ENCODE peak calls at places on chromosomes 13 and 19, in nine cellular contexts. One of them, this sample, is unnamed.

GRCh38 chr13:25180795-25181537 is 8.9 kb upstream of the AMER2 start:
- DNase-seq in H1: no peak
- DNase-seq in CD8-positive, alpha-beta T cell: no peak
- DNase-seq in fibroblast of lung: no peak
- DNase-seq in stomach: no peak
- DNase-seq in IMR-90: no peak
- DNase-seq in gastrocnemius medialis: peak; percentile 26
- DNase-seq in effector memory CD4-positive, alpha-beta T cell: no peak
- DNase-seq in left lung: no peak
- DNase-seq in this sample: no peak

GRCh38 chr13:114015608-114016295 is 41.9 kb upstream of the C13orf46 start:
- DNase-seq in IMR-90: peak; percentile 31
- DNase-seq in gastrocnemius medialis: peak; percentile 79
- DNase-seq in effector memory CD4-positive, alpha-beta T cell: no peak
- DNase-seq in H1: no peak
- DNase-seq in CD8-positive, alpha-beta T cell: no peak
- DNase-seq in fibroblast of lung: peak; percentile 84
- DNase-seq in stomach: peak; percentile 64
- DNase-seq in left lung: no peak
- DNase-seq in this sample: peak; percentile 60

GRCh38 chr19:43694553-43694952 is 21.3 kb upstream of the IRGC start:
- DNase-seq in H1: no peak
- DNase-seq in stomach: no peak
- DNase-seq in CD8-positive, alpha-beta T cell: no peak
- DNase-seq in effector memory CD4-positive, alpha-beta T cell: no peak
- DNase-seq in gastrocnemius medialis: no peak
- DNase-seq in fibroblast of lung: no peak
- DNase-seq in left lung: no peak
- DNase-seq in IMR-90: no peak
- DNase-seq in this sample: no peak

GRCh38 chr13:46143239-46143701 is 38.4 kb upstream of the CPB2 start:
- DNase-seq in left lung: no peak
- DNase-seq in CD8-positive, alpha-beta T cell: no peak
- DNase-seq in stomach: no peak
- DNase-seq in fibroblast of lung: no peak
- DNase-seq in effector memory CD4-positive, alpha-beta T cell: no peak
- DNase-seq in gastrocnemius medialis: no peak
- DNase-seq in H1: no peak
- DNase-seq in IMR-90: no peak
- DNase-seq in this sample: no peak

GRCh38 chr13:42420304-42420703 is 148.4 kb downstream of the AKAP11 start:
- DNase-seq in CD8-positive, alpha-beta T cell: no peak
- DNase-seq in gastrocnemius medialis: no peak
- DNase-seq in effector memory CD4-positive, alpha-beta T cell: no peak
- DNase-seq in H1: no peak
- DNase-seq in stomach: no peak
- DNase-seq in fibroblast of lung: no peak
- DNase-seq in left lung: no peak
- DNase-seq in IMR-90: no peak
- DNase-seq in this sample: no peak

GRCh38 chr13:29161653-29162052 is 341.5 kb downstream of the MTUS2 start:
- DNase-seq in effector memory CD4-positive, alpha-beta T cell: no peak
- DNase-seq in stomach: no peak
- DNase-seq in fibroblast of lung: no peak
- DNase-seq in IMR-90: no peak
- DNase-seq in CD8-positive, alpha-beta T cell: no peak
- DNase-seq in left lung: no peak
- DNase-seq in H1: no peak
- DNase-seq in gastrocnemius medialis: no peak
- DNase-seq in this sample: no peak

GRCh38 chr13:33016414-33017409 is at the start of gene KL:
- DNase-seq in effector memory CD4-positive, alpha-beta T cell: no peak
- DNase-seq in left lung: peak; percentile 46
- DNase-seq in fibroblast of lung: no peak
- DNase-seq in stomach: peak; percentile 38
- DNase-seq in CD8-positive, alpha-beta T cell: no peak
- DNase-seq in IMR-90: no peak
- DNase-seq in H1: no peak
- DNase-seq in gastrocnemius medialis: no peak
- DNase-seq in this sample: peak; percentile 22

GRCh38 chr13:109274188-109274821 is 512.1 kb downstream of the IRS2 start:
- DNase-seq in gastrocnemius medialis: no peak
- DNase-seq in IMR-90: peak; percentile 72
- DNase-seq in fibroblast of lung: peak; percentile 91
- DNase-seq in CD8-positive, alpha-beta T cell: no peak
- DNase-seq in stomach: no peak
- DNase-seq in H1: peak; percentile 50
- DNase-seq in left lung: no peak
- DNase-seq in effector memory CD4-positive, alpha-beta T cell: no peak
- DNase-seq in this sample: no peak

GRCh38 chr13:73060251-73061160 is 1.7 kb downstream of the KLF5 start:
- DNase-seq in IMR-90: peak; percentile 82
- DNase-seq in stomach: no peak
- DNase-seq in gastrocnemius medialis: peak; percentile 28
- DNase-seq in effector memory CD4-positive, alpha-beta T cell: no peak
- DNase-seq in CD8-positive, alpha-beta T cell: no peak
- DNase-seq in H1: no peak
- DNase-seq in left lung: peak; percentile 36
- DNase-seq in fibroblast of lung: peak; percentile 78
- DNase-seq in this sample: no peak

GRCh38 chr13:20019033-20019432 is 60.5 kb downstream of the ZMYM2 start:
- DNase-seq in fibroblast of lung: no peak
- DNase-seq in gastrocnemius medialis: no peak
- DNase-seq in left lung: no peak
- DNase-seq in stomach: no peak
- DNase-seq in effector memory CD4-positive, alpha-beta T cell: no peak
- DNase-seq in H1: no peak
- DNase-seq in IMR-90: no peak
- DNase-seq in CD8-positive, alpha-beta T cell: no peak
- DNase-seq in this sample: no peak

GRCh38 chr19:1833540-1833939 is 14.7 kb downstream of the REXO1 start:
- DNase-seq in CD8-positive, alpha-beta T cell: no peak
- DNase-seq in H1: no peak
- DNase-seq in fibroblast of lung: no peak
- DNase-seq in effector memory CD4-positive, alpha-beta T cell: no peak
- DNase-seq in left lung: no peak
- DNase-seq in stomach: no peak
- DNase-seq in IMR-90: no peak
- DNase-seq in gastrocnemius medialis: no peak
- DNase-seq in this sample: no peak
- H3K27ac ChIP-seq in CD8-positive, alpha-beta T cell: no peak overlapping the region
- H3K27ac ChIP-seq in H1: no peak overlapping the region
- H3K27ac ChIP-seq in fibroblast of lung: peak overlapping the region; percentile 58
- H3K27ac ChIP-seq in effector memory CD4-positive, alpha-beta T cell: no peak overlapping the region
- H3K27ac ChIP-seq in left lung: no peak overlapping the region
- H3K27ac ChIP-seq in stomach: no peak overlapping the region
- H3K27ac ChIP-seq in IMR-90: no peak overlapping the region
- H3K27ac ChIP-seq in gastrocnemius medialis: no peak overlapping the region
- H3K27ac ChIP-seq in this sample: no peak overlapping the region

DNA sequence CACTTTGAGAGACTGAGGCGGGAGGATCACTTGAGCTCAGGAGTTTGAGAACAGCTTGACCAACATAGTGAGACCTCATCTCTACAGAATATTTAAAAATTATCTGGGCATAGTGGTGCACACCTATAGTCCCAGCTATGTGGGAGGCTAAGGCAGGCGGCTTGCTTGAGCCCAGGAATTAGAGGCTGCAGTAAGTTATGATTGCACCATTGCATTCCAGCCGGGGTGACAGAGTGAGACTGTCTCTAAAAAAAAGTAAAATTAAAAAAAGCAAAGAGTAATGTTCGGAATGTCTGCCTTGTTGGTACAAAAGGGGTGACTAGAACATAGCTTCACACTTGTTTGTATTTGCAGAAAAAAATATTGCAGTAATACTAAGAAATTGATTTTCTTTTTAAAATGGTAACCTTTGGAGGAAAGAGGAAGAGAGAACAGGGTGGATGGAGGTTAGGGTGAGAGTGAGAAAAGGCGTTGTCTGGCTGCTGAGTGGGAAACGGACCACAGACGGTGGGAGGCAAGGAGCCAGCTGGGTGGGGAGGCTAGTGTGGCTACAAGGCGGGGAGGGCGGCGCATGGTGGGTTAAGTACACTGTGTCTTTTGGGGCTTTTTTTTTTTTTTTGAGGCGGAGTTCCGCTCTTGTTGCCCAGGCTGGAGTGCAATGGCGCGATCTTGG is 10.2 kb downstream of the PPP1R14A start:
- DNase-seq in left lung: no peak
- DNase-seq in CD8-positive, alpha-beta T cell: no peak
- DNase-seq in stomach: no peak
- DNase-seq in fibroblast of lung: no peak
- DNase-seq in gastrocnemius medialis: no peak
- DNase-seq in H1: no peak
- DNase-seq in IMR-90: peak; percentile 27
- DNase-seq in effector memory CD4-positive, alpha-beta T cell: no peak
- DNase-seq in this sample: no peak
- H3K27ac ChIP-seq in left lung: no peak overlapping the region
- H3K27ac ChIP-seq in CD8-positive, alpha-beta T cell: no peak overlapping the region
- H3K27ac ChIP-seq in stomach: no peak overlapping the region
- H3K27ac ChIP-seq in fibroblast of lung: no peak overlapping the region
- H3K27ac ChIP-seq in gastrocnemius medialis: peak overlapping the region; percentile 30
- H3K27ac ChIP-seq in H1: no peak overlapping the region
- H3K27ac ChIP-seq in IMR-90: peak overlapping the region; percentile 83
- H3K27ac ChIP-seq in effector memory CD4-positive, alpha-beta T cell: no peak overlapping the region
- H3K27ac ChIP-seq in this sample: no peak overlapping the region

GRCh38 chr19:58305932-58306323 is 751 bp downstream of the ERVK3-1 start:
- DNase-seq in IMR-90: no peak
- DNase-seq in CD8-positive, alpha-beta T cell: no peak
- DNase-seq in fibroblast of lung: no peak
- DNase-seq in effector memory CD4-positive, alpha-beta T cell: no peak
- DNase-seq in left lung: no peak
- DNase-seq in stomach: no peak
- DNase-seq in H1: no peak
- DNase-seq in gastrocnemius medialis: no peak
- DNase-seq in this sample: no peak

GRCh38 chr19:58304748-58305064 is 471 bp upstream of the ERVK3-1 start:
- DNase-seq in left lung: no peak
- DNase-seq in fibroblast of lung: no peak
- DNase-seq in effector memory CD4-positive, alpha-beta T cell: no peak
- DNase-seq in IMR-90: no peak
- DNase-seq in gastrocnemius medialis: no peak
- DNase-seq in H1: no peak
- DNase-seq in CD8-positive, alpha-beta T cell: no peak
- DNase-seq in stomach: no peak
- DNase-seq in this sample: no peak

GRCh38 chr19:58307736-58308135 is 2.6 kb downstream of the ERVK3-1 start:
- DNase-seq in IMR-90: no peak
- DNase-seq in left lung: no peak
- DNase-seq in effector memory CD4-positive, alpha-beta T cell: no peak
- DNase-seq in H1: no peak
- DNase-seq in stomach: no peak
- DNase-seq in gastrocnemius medialis: no peak
- DNase-seq in CD8-positive, alpha-beta T cell: no peak
- DNase-seq in fibroblast of lung: no peak
- DNase-seq in this sample: no peak

GRCh38 chr19:58305065-58305931 is at the start of gene ERVK3-1:
- DNase-seq in CD8-positive, alpha-beta T cell: peak; percentile 94
- DNase-seq in stomach: peak; percentile 96
- DNase-seq in left lung: peak; percentile 98
- DNase-seq in fibroblast of lung: peak; percentile 97
- DNase-seq in effector memory CD4-positive, alpha-beta T cell: peak; percentile 91
- DNase-seq in H1: peak; percentile 91
- DNase-seq in IMR-90: peak; percentile 98
- DNase-seq in gastrocnemius medialis: peak; percentile 96
- DNase-seq in this sample: peak; percentile 87

DNA sequence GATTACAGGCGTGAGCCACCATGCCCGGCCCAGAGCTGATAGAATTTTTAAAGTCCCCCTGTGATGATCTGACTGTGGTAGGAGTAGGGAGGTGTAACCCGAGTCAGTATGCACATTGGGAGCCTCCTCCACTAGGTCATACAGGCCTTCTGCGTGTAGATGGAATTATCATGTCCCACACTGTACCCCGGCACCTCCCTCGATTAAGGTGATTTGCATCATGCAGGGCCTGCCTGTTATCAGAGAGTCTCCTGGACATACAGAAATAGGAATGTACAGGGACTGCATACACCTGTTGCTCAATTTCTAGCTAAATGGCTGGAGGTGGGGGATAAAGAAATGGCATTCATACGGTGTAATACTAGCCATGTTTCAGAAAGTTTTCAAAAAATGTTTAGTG is 922 bp upstream of the ERVK3-1 start:
- DNase-seq in CD8-positive, alpha-beta T cell: no peak
- DNase-seq in stomach: no peak
- DNase-seq in IMR-90: no peak
- DNase-seq in gastrocnemius medialis: no peak
- DNase-seq in H1: no peak
- DNase-seq in effector memory CD4-positive, alpha-beta T cell: no peak
- DNase-seq in left lung: no peak
- DNase-seq in fibroblast of lung: no peak
- DNase-seq in this sample: no peak
- H3K27ac ChIP-seq in CD8-positive, alpha-beta T cell: peak overlapping the region; percentile 93
- H3K27ac ChIP-seq in stomach: no peak overlapping the region
- H3K27ac ChIP-seq in IMR-90: no peak overlapping the region
- H3K27ac ChIP-seq in gastrocnemius medialis: peak overlapping the region; percentile 93
- H3K27ac ChIP-seq in H1: no peak overlapping the region
- H3K27ac ChIP-seq in effector memory CD4-positive, alpha-beta T cell: peak overlapping the region; percentile 88
- H3K27ac ChIP-seq in left lung: peak overlapping the region; percentile 60
- H3K27ac ChIP-seq in fibroblast of lung: no peak overlapping the region
- H3K27ac ChIP-seq in this sample: peak overlapping the region; percentile 89

GRCh38 chr19:35908977-35909683 is 1.0 kb upstream of the TYROBP start:
- DNase-seq in effector memory CD4-positive, alpha-beta T cell: no peak
- DNase-seq in fibroblast of lung: no peak
- DNase-seq in H1: no peak
- DNase-seq in stomach: peak; percentile 55
- DNase-seq in CD8-positive, alpha-beta T cell: no peak
- DNase-seq in IMR-90: no peak
- DNase-seq in gastrocnemius medialis: peak; percentile 66
- DNase-seq in left lung: peak; percentile 93
- DNase-seq in this sample: peak; percentile 73

GRCh38 chr19:35911173-35911572 is 3.1 kb upstream of the TYROBP start:
- DNase-seq in stomach: no peak
- DNase-seq in effector memory CD4-positive, alpha-beta T cell: no peak
- DNase-seq in IMR-90: no peak
- DNase-seq in gastrocnemius medialis: no peak
- DNase-seq in H1: no peak
- DNase-seq in fibroblast of lung: no peak
- DNase-seq in left lung: no peak
- DNase-seq in CD8-positive, alpha-beta T cell: no peak
- DNase-seq in this sample: no peak

GRCh38 chr19:35911790-35912189 is 3.7 kb upstream of the TYROBP start:
- DNase-seq in stomach: peak; percentile 83
- DNase-seq in left lung: peak; percentile 65
- DNase-seq in H1: no peak
- DNase-seq in fibroblast of lung: no peak
- DNase-seq in IMR-90: peak; percentile 38
- DNase-seq in gastrocnemius medialis: no peak
- DNase-seq in CD8-positive, alpha-beta T cell: no peak
- DNase-seq in effector memory CD4-positive, alpha-beta T cell: no peak
- DNase-seq in this sample: no peak

GRCh38 chr19:35908010-35908441 is at the start of gene TYROBP:
- DNase-seq in effector memory CD4-positive, alpha-beta T cell: no peak
- DNase-seq in H1: no peak
- DNase-seq in fibroblast of lung: no peak
- DNase-seq in gastrocnemius medialis: no peak
- DNase-seq in stomach: no peak
- DNase-seq in CD8-positive, alpha-beta T cell: no peak
- DNase-seq in IMR-90: no peak
- DNase-seq in left lung: peak; percentile 76
- DNase-seq in this sample: no peak

DNA sequence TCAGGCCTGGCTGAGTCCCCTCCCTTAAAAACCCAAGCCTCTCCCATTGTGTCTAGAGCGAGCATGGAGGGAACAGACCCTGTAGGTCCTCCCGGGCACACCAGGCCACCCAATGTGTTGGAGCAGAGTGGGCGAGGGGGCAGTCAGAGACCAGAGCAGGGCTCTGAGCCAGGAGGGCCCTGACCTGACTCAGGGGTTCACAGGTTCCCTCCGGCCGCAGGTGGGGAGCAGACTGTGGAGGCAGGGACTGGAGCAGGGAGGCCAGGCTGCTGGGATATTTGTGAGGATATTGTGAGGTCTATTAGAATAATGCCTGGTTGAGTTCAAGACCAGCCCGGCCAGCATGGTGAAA is 1.6 kb upstream of the TYROBP start:
- DNase-seq in stomach: no peak
- DNase-seq in gastrocnemius medialis: no peak
- DNase-seq in effector memory CD4-positive, alpha-beta T cell: no peak
- DNase-seq in CD8-positive, alpha-beta T cell: no peak
- DNase-seq in left lung: no peak
- DNase-seq in IMR-90: no peak
- DNase-seq in H1: no peak
- DNase-seq in fibroblast of lung: no peak
- DNase-seq in this sample: no peak
- H3K27ac ChIP-seq in stomach: peak overlapping the region; percentile 7
- H3K27ac ChIP-seq in gastrocnemius medialis: no peak overlapping the region
- H3K27ac ChIP-seq in effector memory CD4-positive, alpha-beta T cell: no peak overlapping the region
- H3K27ac ChIP-seq in CD8-positive, alpha-beta T cell: no peak overlapping the region
- H3K27ac ChIP-seq in left lung: peak overlapping the region; percentile 82
- H3K27ac ChIP-seq in IMR-90: no peak overlapping the region
- H3K27ac ChIP-seq in H1: peak overlapping the region; percentile 47
- H3K27ac ChIP-seq in fibroblast of lung: no peak overlapping the region
- H3K27ac ChIP-seq in this sample: peak overlapping the region; percentile 65

This sample was measured in tibial nerve.